ENCODE peak calls at places on chromosomes 13 and 19, in four cellular contexts. C is PC-3, T is uterus, R is testis. S is an unnamed sample.

GRCh38 chr13:40230833-40231266 is 435.6 kb downstream of the FOXO1 start:
- DNase-seq in C (peak; percentile 6), T (peak; percentile 56), R (no peak), S (no peak)

GRCh38 chr13:73223372-73223781 is 164.6 kb downstream of the KLF5 start:
- DNase-seq in C (peak; percentile 56), T (no peak), R (no peak), S (peak; percentile 23)

GRCh38 chr13:26895808-26896466 is 135.4 kb upstream of the GPR12 start:
- DNase-seq in C (no peak), T (no peak), R (no peak), S (no peak)

GRCh38 chr19:658916-659839 is 3.8 kb downstream of the RNF126 start:
- DNase-seq in C (no peak), T (no peak), R (peak; percentile 58), S (no peak)

GRCh38 chr19:1864480-1865171 is 1.2 kb upstream of the KLF16 start:
- DNase-seq in C (peak; percentile 44), T (no peak), R (peak; percentile 70), S (peak; percentile 63)

GRCh38 chr13:112346173-112346898 is 29.8 kb upstream of the SPACA7 start:
- DNase-seq in C (no peak), T (no peak), R (no peak), S (peak; percentile 79)

GRCh38 chr19:17026706-17027427 is at the start of gene CPAMD8:
- DNase-seq in C (no peak), T (no peak), R (no peak), S (no peak)

GRCh38 chr19:31269425-31270127 is 79.7 kb downstream of the TSHZ3 start:
- DNase-seq in C (no peak), T (no peak), R (no peak), S (no peak)

GRCh38 chr13:46232281-46232680 is 20.6 kb downstream of the LRRC63 start:
- DNase-seq in C (no peak), T (no peak), R (no peak), S (no peak)

GRCh38 chr13:27783111-27783510 is 9.2 kb upstream of the GSX1 start:
- DNase-seq in C (peak; percentile 21), T (no peak), R (peak; percentile 32), S (no peak)

GRCh38 chr19:6532244-6532999 is 1.6 kb downstream of the TNFSF9 start:
- DNase-seq in C (no peak), T (no peak), R (no peak), S (no peak)

GRCh38 chr13:108777421-108778420 is 148.3 kb downstream of the MYO16 start:
- DNase-seq in C (peak; percentile 85), T (no peak), R (no peak), S (peak; percentile 81)

GRCh38 chr19:40147338-40147692 is 43.9 kb upstream of the MAP3K10 start:
- DNase-seq in C (no peak), T (no peak), R (no peak), S (no peak)

GRCh38 chr13:114055766-114056165 is 76.7 kb downstream of the RASA3 start:
- DNase-seq in C (no peak), T (no peak), R (no peak), S (no peak)

GRCh38 chr13:114057131-114058050 is 75.0 kb downstream of the RASA3 start:
- DNase-seq in C (no peak), T (no peak), R (no peak), S (no peak)

GRCh38 chr13:114054830-114055439 is 77.5 kb downstream of the RASA3 start:
- DNase-seq in C (no peak), T (no peak), R (no peak), S (no peak)

GRCh38 chr13:114058051-114058867 is 74.2 kb downstream of the RASA3 start:
- DNase-seq in C (no peak), T (no peak), R (no peak), S (no peak)

GRCh38 chr13:114056205-114057013 is 76.0 kb downstream of the RASA3 start:
- DNase-seq in C (no peak), T (no peak), R (no peak), S (no peak)
- H3K4me1 ChIP-seq in C (no peaks in the 10 kb centered on the region), T (no peaks in the 10 kb centered on the region), R (peaks cover 3% of the 10 kb centered on the region), S (no peaks in the 10 kb centered on the region)

DNA sequence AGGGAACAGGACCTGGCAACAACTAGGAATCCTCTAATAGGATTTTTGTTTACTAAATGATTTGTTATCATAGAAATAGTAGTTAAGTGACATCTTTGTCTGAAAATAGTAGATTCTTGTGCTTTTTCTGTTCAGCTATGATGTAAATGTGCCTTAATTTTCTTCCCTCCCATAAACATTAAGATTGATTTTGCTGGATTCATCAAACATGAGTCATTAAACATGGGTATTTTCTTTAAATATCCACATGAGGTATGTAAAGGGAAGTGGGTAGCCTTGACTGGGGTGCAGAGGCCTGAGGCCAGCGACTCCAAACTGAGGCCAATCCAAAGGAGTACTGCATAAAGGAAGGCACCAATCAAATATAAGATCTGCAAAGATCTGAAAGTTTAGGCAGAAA is 3.7 kb downstream of the ZNF136 start:
- DNase-seq in C (no peak), T (no peak), R (no peak), S (no peak)
- H3K4me3 ChIP-seq in C (no peak overlapping the region), T (no peak overlapping the region), R (no peak overlapping the region), S (no peak overlapping the region)

GRCh38 chr13:66835040-66835628 is 395.0 kb downstream of the PCDH9 start:
- DNase-seq in C (no peak), T (peak; percentile 28), R (peak; percentile 58), S (peak; percentile 66)
- TF ChIP-seq CTCF in C (no peak), T (no peak), R (no peak), S (no peak)

DNA sequence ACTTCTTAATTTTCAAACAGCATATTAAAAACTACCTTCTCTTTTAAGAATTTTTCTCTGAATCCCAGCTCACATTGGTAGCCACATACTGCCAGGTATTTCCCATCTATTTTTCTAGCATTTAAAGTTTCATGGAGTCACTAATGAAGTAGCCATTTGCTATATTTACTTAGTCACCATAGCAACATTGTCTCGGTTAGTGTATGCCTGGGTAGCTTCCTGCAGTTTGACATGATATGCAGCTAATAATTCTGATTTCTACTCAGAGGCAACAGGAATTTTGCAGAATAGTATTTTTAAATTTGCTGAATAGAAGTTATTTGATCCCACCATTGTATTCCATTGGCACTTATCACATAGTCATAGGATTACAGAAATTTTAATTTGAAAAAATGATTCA is 30.9 kb upstream of the KCTD4 start:
- DNase-seq in C (no peak), T (no peak), R (no peak), S (no peak)
- H3K4me1 ChIP-seq in C (peaks cover 9% of the 10 kb centered on the region), T (no peaks in the 10 kb centered on the region), R (no peaks in the 10 kb centered on the region), S (peaks cover 23% of the 10 kb centered on the region)

GRCh38 chr13:97307544-97307881 is 85.4 kb downstream of the MBNL2 start:
- DNase-seq in C (no peak), T (no peak), R (no peak), S (no peak)

GRCh38 chr13:97306646-97307045 is 84.5 kb downstream of the MBNL2 start:
- DNase-seq in C (no peak), T (no peak), R (no peak), S (no peak)

GRCh38 chr13:97308735-97309429 is 86.7 kb downstream of the MBNL2 start:
- DNase-seq in C (peak; percentile 44), T (no peak), R (no peak), S (no peak)

GRCh38 chr13:97307096-97307495 is 85.0 kb downstream of the MBNL2 start:
- DNase-seq in C (no peak), T (no peak), R (no peak), S (no peak)

DNA sequence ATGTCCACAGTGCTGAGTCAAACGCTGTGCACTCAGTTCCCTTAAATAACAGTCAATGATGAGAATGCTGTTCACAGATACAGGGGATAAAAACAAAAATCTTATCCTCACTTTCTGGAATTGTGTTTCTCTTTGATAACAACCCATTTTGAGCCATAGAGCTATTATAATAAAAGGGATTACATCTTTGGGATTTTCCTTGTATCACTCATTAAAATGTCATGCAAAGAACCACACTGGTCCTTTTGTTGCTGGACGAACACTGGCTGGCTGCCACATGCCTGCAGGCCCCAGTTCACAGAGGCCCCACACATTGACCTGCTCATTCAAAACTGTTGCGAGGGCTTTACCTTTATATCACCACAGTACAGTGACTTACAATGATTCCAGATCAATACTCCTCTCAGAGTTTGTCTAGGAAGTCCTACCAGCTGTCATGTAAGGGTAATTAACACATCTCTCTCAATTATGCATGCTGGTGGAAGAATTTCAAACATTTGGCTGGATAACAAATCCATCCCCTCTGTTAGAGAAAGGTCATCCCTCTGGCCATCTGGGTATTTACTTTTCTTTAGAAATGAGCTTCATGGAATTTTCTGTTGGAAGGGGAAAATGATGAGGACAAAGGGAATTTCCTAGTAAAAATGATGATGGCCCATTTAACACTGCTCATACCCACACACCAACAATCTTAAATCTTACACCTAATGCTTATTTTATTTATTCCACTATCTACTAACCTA is 85.9 kb downstream of the MBNL2 start:
- DNase-seq in C (peak; percentile 68), T (no peak), R (peak; percentile 70), S (no peak)
- H3K4me3 ChIP-seq in C (peak overlapping the region; percentile 35), T (no peak overlapping the region), R (no peak overlapping the region), S (no peak overlapping the region)

DNA sequence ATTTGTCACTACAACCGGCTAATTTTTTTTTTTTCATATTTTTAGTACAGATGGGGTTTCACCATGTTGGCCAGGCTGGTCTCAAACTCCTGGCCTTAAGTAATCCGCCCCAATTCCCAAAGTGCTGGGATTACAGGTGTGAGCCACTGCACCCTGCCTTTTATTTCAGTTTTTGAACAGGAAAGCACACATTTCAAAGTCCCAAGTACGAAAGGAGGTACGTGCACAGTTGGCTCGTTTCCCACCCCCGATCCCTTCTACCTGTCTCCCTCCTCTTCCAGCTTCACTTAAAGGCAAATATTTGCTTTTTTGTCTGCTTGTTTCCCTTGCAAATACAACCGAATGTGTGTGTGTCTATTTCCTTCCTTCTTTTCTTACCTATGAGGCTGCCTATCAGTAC is 30.5 kb downstream of the ZIC5 start:
- DNase-seq in C (no peak), T (no peak), R (no peak), S (no peak)
- TF ChIP-seq CTCF in C (no peak), T (no peak), R (no peak), S (no peak)

GRCh38 chr13:31769581-31769980 is 30.3 kb downstream of the RXFP2 start:
- DNase-seq in C (no peak), T (no peak), R (no peak), S (no peak)
- H3K4me1 ChIP-seq in C (no peaks in the 10 kb centered on the region), T (no peaks in the 10 kb centered on the region), R (no peaks in the 10 kb centered on the region), S (no peaks in the 10 kb centered on the region)

S was measured in A673.